ENCODE peak calls at places on chromosomes 1 and 21, in seven cellular contexts. C is IMR-90, J is body of pancreas, R is uterus, G is prostate gland, O is choroid plexus epithelial cell, T is hepatocyte. K is an unnamed sample.

GRCh38 chr1:9724706-9725476 is 73.4 kb downstream of the PIK3CD start:
- DNase-seq in C (peak), J (peak), R (no peak), G (no peak), O (peak), T (peak), K (peak)

GRCh38 chr1:212291505-212292134 is 6.4 kb downstream of the PPP2R5A start:
- DNase-seq in C (peak), J (no peak), R (no peak), G (peak), O (peak), T (peak), K (peak)

GRCh38 chr1:67572594-67573221 is 112.3 kb upstream of the GADD45A start:
- DNase-seq in C (peak), J (peak), R (no peak), G (peak), O (no peak), T (peak), K (peak)

GRCh38 chr1:113975211-113975895 is 3.9 kb upstream of the OLFML3 start:
- DNase-seq in C (peak), J (no peak), R (no peak), G (no peak), O (peak), T (no peak), K (no peak)

GRCh38 chr21:45404726-45405270 is at the start of gene COL18A1:
- DNase-seq in C (peak), J (peak), R (peak), G (peak), O (peak), T (peak), K (no peak)

GRCh38 chr1:159051436-159051835 is 25.1 kb downstream of the AIM2 start:
- DNase-seq in C (no peak), J (no peak), R (no peak), G (no peak), O (no peak), T (no peak), K (no peak)

GRCh38 chr1:116986531-116987255 is 14.9 kb upstream of the CD101 start:
- DNase-seq in C (no peak), J (peak), R (no peak), G (no peak), O (no peak), T (no peak), K (no peak)

GRCh38 chr1:205192287-205192686 is 19.2 kb downstream of the DSTYK start:
- DNase-seq in C (no peak), J (no peak), R (no peak), G (no peak), O (no peak), T (no peak), K (no peak)

GRCh38 chr1:34927316-34927715 is 2.1 kb downstream of the DLGAP3 start:
- DNase-seq in C (no peak), J (no peak), R (no peak), G (no peak), O (no peak), T (no peak), K (no peak)

GRCh38 chr1:156247460-156248322 is at the start of gene PAQR6:
- DNase-seq in C (no peak), J (peak), R (no peak), G (no peak), O (no peak), T (no peak), K (no peak)

GRCh38 chr21:35932232-35932911 is 128.0 kb downstream of the SETD4 start:
- DNase-seq in C (peak), J (peak), R (peak), G (no peak), O (peak), T (peak), K (peak)

GRCh38 chr1:111172463-111172862 is 28.0 kb downstream of the DENND2D start:
- DNase-seq in C (no peak), J (no peak), R (no peak), G (no peak), O (no peak), T (no peak), K (no peak)

GRCh38 chr1:22711071-22711470 is 432 bp downstream of the EPHB2 start:
- DNase-seq in C (no peak), J (no peak), R (no peak), G (no peak), O (no peak), T (peak), K (no peak)

GRCh38 chr1:208534604-208534907 is 290.4 kb upstream of the PLXNA2 start:
- DNase-seq in C (no peak), J (no peak), R (no peak), G (no peak), O (no peak), T (no peak), K (no peak)

GRCh38 chr1:211628446-211628845 is 47.0 kb downstream of the NEK2 start:
- DNase-seq in C (no peak), J (no peak), R (no peak), G (no peak), O (no peak), T (no peak), K (no peak)

GRCh38 chr1:34277150-34277549 is 100.4 kb downstream of the C1orf94 start:
- DNase-seq in C (no peak), J (no peak), R (no peak), G (no peak), O (no peak), T (no peak), K (no peak)

GRCh38 chr1:237681210-237681609 is 209.5 kb downstream of the ZP4 start:
- DNase-seq in C (peak), J (no peak), R (no peak), G (no peak), O (no peak), T (peak), K (no peak)

GRCh38 chr1:113912594-113913311 is 7.6 kb downstream of the DCLRE1B start:
- DNase-seq in C (peak), J (peak), R (peak), G (no peak), O (peak), T (peak), K (no peak)

GRCh38 chr21:35273331-35273730 is 224.2 kb upstream of the RUNX1 start:
- DNase-seq in C (no peak), J (no peak), R (no peak), G (peak), O (no peak), T (peak), K (peak)

GRCh38 chr21:46096997-46097825 is 701 bp upstream of the COL6A2 start:
- DNase-seq in C (no peak), J (peak), R (peak), G (peak), O (no peak), T (peak), K (no peak)

GRCh38 chr1:20233394-20233793 is 47.1 kb upstream of the PLA2G2C start:
- DNase-seq in C (peak), J (no peak), R (no peak), G (no peak), O (peak), T (no peak), K (peak)

GRCh38 chr21:46078984-46079356 is 18.9 kb upstream of the COL6A2 start:
- DNase-seq in C (no peak), J (no peak), R (peak), G (no peak), O (no peak), T (no peak), K (no peak)

GRCh38 chr1:237279629-237280028 is 237.6 kb downstream of the RYR2 start:
- DNase-seq in C (no peak), J (no peak), R (no peak), G (no peak), O (no peak), T (no peak), K (no peak)

GRCh38 chr1:115515270-115515669 is 126.5 kb upstream of the VANGL1 start:
- DNase-seq in C (no peak), J (no peak), R (no peak), G (no peak), O (no peak), T (no peak), K (no peak)

GRCh38 chr1:6491480-6491962 is at the start of gene PLEKHG5:
- DNase-seq in C (peak), J (no peak), R (no peak), G (no peak), O (peak), T (peak), K (peak)

GRCh38 chr21:26717146-26717739 is 128.0 kb downstream of the ADAMTS1 start:
- DNase-seq in C (peak), J (no peak), R (no peak), G (no peak), O (peak), T (no peak), K (peak)

GRCh38 chr21:38659936-38660332 is 145.8 kb upstream of the ETS2 start:
- DNase-seq in C (no peak), J (no peak), R (no peak), G (no peak), O (no peak), T (no peak), K (no peak)
- H3K4me3 ChIP-seq in C (no peak), J (no peak), R (peak), G (peak), O (no peak), T (peak), K (no peak)

GRCh38 chr1:190619724-190620123 is 142.1 kb upstream of the BRINP3 start:
- DNase-seq in C (peak), J (no peak), R (no peak), G (no peak), O (peak), T (no peak), K (no peak)

GRCh38 chr1:190615818-190616217 is 138.2 kb upstream of the BRINP3 start:
- DNase-seq in C (no peak), J (no peak), R (no peak), G (no peak), O (no peak), T (no peak), K (no peak)
- TF ChIP-seq CTCF in C (no peak), J (no peak), R (no peak), G (no peak), O (no peak), T (no peak), K (no peak)

GRCh38 chr1:180742663-180743062 is 110.8 kb downstream of the XPR1 start:
- DNase-seq in C (no peak), J (no peak), R (no peak), G (no peak), O (no peak), T (no peak), K (no peak)
- H3K4me3 ChIP-seq in C (no peak), J (no peak), R (no peak), G (no peak), O (no peak), T (no peak), K (no peak)

GRCh38 chr1:119179051-119179450 is 38.6 kb upstream of the WARS2 start:
- DNase-seq in C (no peak), J (no peak), R (no peak), G (no peak), O (no peak), T (no peak), K (no peak)
- TF ChIP-seq CTCF in C (no peak), J (no peak), R (no peak), G (no peak), O (no peak), T (no peak), K (no peak)

K was measured in bronchial epithelial cell.